ENCODE peak calls at places on chromosomes 5 and 9, in nine cellular contexts. A is dorsolateral prefrontal cortex, H is BJ, F is fibroblast of pulmonary artery, N is lower lobe of right lung, R is psoas muscle, M is cardiac muscle cell, C is astrocyte of the spinal cord, W is mammary epithelial cell. S is an unnamed sample.

GRCh38 chr5:115795700-115796099 is 20.8 kb downstream of the CDO1 start:
- DNase-seq in F (no peak), R (no peak), C (no peak), N (no peak), A (no peak), H (no peak), M (no peak), W (no peak), S (no peak)

GRCh38 chr5:108432024-108432423 is 50.1 kb upstream of the FBXL17 start:
- DNase-seq in N (no peak), R (no peak), H (peak), M (no peak), W (no peak), C (peak), F (peak), A (no peak), S (no peak)

GRCh38 chr9:74006935-74007334 is 490.2 kb upstream of the RORB start:
- DNase-seq in R (no peak), M (no peak), N (no peak), C (peak), W (no peak), F (peak), H (no peak), A (no peak), S (no peak)

GRCh38 chr9:71793386-71794105 is 25.2 kb upstream of the CEMIP2 start:
- DNase-seq in H (peak), M (peak), A (no peak), W (no peak), N (no peak), R (no peak), F (peak), C (peak), S (peak)

GRCh38 chr5:158820891-158821290 is 278.8 kb downstream of the EBF1 start:
- DNase-seq in H (no peak), C (no peak), A (no peak), F (no peak), W (no peak), N (no peak), R (no peak), M (no peak), S (no peak)

GRCh38 chr5:23523998-23524397 is 16.6 kb downstream of the PRDM9 start:
- DNase-seq in C (no peak), R (no peak), M (no peak), F (no peak), W (no peak), N (no peak), A (no peak), H (no peak), S (no peak)

GRCh38 chr9:117771162-117771561 is 67.0 kb downstream of the TLR4 start:
- DNase-seq in M (no peak), C (no peak), H (no peak), F (no peak), R (no peak), N (no peak), W (no peak), A (no peak), S (no peak)

GRCh38 chr9:6152824-6153223 is 62.8 kb upstream of the IL33 start:
- DNase-seq in C (no peak), F (no peak), N (no peak), R (no peak), A (no peak), W (no peak), H (no peak), M (no peak), S (no peak)

GRCh38 chr5:1899201-1899600 is 16.5 kb upstream of the IRX4 start:
- DNase-seq in M (no peak), N (peak), F (no peak), A (no peak), C (no peak), H (no peak), W (no peak), R (no peak), S (no peak)

GRCh38 chr5:156326718-156327259 is at the start of gene SGCD:
- DNase-seq in M (peak), H (peak), A (peak), C (peak), N (peak), R (peak), F (peak), W (no peak), S (peak)

GRCh38 chr5:103800728-103801127 is 238.1 kb upstream of the NUDT12 start:
- DNase-seq in W (peak), C (peak), M (no peak), H (no peak), A (no peak), F (peak), N (no peak), R (no peak), S (no peak)

DNA sequence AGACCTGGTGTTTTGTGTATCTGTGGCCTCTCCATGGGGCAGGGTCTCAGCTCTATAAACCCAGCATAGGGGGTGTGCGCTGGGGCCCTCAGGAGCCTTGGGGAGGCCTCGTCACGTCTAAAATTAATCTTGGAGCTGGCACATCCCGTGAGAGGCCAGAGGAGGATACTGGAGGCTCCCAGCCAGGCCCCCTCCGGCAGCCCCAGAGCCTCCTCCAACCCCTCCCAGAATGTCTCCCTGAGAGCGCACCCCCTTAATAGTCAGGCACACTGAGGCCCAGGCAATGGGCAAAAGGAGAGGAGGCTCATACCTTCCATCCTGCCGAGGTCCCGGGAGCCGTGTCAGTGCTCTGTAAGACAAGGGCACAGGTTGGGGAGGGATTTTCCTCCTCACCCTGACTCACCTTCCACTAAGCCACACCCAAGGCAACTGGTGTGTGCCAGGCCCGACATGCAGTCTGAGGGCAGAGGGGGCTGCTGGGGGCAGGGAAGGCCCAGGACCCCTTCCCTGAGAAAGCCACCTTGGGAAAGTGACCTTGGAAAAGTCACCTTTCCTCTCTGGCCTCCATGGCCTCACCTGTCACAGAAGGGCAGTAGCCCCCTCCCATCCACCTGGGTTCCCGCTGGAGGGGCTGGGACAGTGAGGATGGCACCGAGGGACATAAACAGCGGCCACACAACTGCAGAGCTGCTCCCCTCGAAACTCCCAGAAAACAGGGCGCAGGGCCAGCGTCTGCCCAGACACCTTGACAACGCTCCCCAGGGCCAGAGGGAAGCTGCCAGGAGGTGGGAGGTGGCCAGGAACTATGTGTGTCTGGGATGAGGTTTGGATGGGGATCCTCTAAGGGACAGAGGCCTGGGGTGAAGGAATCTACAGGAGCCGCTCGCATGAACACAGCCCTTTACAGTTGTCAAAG is 2.9 kb downstream of the AK1 start:
- DNase-seq in N (no peak), H (no peak), R (no peak), C (no peak), F (no peak), A (no peak), M (no peak), W (peak), S (no peak)
- H3K4me3 ChIP-seq in N (peak), H (no peak), R (peak), C (no peak), F (no peak), A (peak), M (no peak), W (no peak), S (no peak)

GRCh38 chr9:135818718-135819475 is 88.4 kb downstream of the CAMSAP1 start:
- DNase-seq in M (no peak), R (no peak), N (no peak), C (no peak), A (no peak), W (no peak), F (no peak), H (no peak), S (no peak)

GRCh38 chr9:135820661-135821060 is 86.7 kb downstream of the CAMSAP1 start:
- DNase-seq in N (no peak), H (no peak), W (no peak), C (no peak), M (no peak), F (no peak), A (no peak), R (no peak), S (no peak)

GRCh38 chr9:135817951-135818717 is 89.2 kb downstream of the CAMSAP1 start:
- DNase-seq in N (no peak), M (no peak), H (no peak), W (no peak), F (no peak), R (no peak), A (no peak), C (no peak), S (no peak)

GRCh38 chr9:135821116-135821515 is 86.2 kb downstream of the CAMSAP1 start:
- DNase-seq in W (no peak), A (no peak), C (no peak), R (no peak), F (no peak), H (no peak), M (no peak), N (no peak), S (no peak)

GRCh38 chr9:135819905-135820304 is 87.4 kb downstream of the CAMSAP1 start:
- DNase-seq in M (no peak), W (no peak), N (no peak), C (no peak), F (no peak), H (no peak), A (no peak), R (no peak), S (no peak)
- TF ChIP-seq CTCF in M (no peak), W (no peak), N (no peak), C (no peak), F (no peak), H (no peak), A (no peak), R (no peak), S (no peak)

GRCh38 chr5:126448720-126449119 is 25.5 kb downstream of the GRAMD2B start:
- DNase-seq in W (no peak), C (no peak), H (no peak), F (no peak), N (no peak), A (no peak), R (no peak), M (no peak), S (no peak)

GRCh38 chr5:126450388-126450787 is 27.2 kb downstream of the GRAMD2B start:
- DNase-seq in H (no peak), N (no peak), F (no peak), C (no peak), A (no peak), R (no peak), M (no peak), W (peak), S (no peak)

GRCh38 chr5:126450895-126451294 is 27.7 kb downstream of the GRAMD2B start:
- DNase-seq in C (no peak), R (no peak), M (no peak), W (no peak), A (no peak), F (no peak), N (no peak), H (no peak), S (no peak)

GRCh38 chr5:126452477-126452876 is 29.3 kb downstream of the GRAMD2B start:
- DNase-seq in C (no peak), W (no peak), F (no peak), R (no peak), H (no peak), A (no peak), N (no peak), M (no peak), S (no peak)

DNA sequence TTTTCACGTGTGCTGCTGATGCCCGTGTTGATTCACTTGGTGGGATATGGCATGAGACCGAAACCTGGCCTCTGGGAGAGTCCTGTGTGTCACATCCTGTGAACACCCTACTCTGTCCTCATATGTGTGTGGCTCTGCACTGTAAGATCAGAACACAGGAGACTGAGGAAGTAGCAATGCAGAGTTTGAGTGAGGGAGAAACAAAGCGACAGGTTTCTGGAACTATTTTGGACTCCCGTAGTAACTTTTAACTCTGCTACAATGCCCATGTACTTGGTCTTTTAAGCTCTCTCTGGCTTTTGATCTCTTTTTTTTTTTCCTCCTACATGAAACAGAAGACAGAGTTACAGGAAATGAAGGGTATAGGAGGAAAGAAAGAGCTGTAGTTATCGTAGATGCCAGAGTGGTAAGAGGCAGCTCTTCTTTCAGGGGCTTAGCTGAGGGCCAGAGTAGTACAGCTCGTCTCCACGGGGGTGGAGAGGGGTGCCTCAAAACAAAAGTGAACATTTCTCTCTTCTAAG is 26.6 kb downstream of the GRAMD2B start:
- DNase-seq in N (no peak), H (no peak), R (no peak), F (peak), A (no peak), W (peak), M (peak), C (peak), S (no peak)
- H3K4me3 ChIP-seq in N (no peak), H (no peak), R (no peak), F (no peak), A (peak), W (peak), M (no peak), C (no peak), S (no peak)

DNA sequence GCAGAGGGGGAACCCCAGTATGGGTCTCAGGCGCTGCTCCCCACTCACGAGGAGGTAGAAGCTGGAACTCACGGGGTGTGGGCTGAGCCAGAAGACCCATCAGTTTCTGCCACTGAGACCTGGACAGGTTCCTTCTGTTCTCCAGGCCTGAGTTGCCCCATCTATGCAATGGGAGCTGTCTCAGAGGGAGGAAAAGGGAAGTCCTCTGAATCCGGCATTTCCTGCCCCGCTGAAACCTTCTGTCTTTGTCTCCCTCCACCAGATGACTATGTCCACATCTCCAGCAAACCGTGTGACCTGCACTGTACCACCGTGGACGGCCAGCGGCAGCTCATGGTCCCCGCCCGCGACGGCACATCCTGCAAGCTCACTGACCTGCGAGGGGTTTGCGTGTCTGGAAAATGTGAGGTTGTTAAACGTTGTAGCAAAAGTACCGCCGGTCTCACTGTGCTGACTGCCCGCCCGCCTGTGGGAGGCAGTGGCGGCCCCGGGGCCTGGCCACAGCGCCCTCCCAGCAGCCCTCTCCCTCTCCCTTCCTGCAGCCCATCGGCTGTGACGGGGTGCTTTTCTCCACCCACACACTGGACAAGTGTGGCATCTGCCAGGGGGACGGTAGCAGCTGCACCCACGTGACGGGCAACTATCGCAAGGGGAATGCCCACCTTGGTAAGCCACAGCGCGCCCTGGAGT is 6.0 kb downstream of the ADAMTSL2 start:
- DNase-seq in R (no peak), H (no peak), F (no peak), M (no peak), A (no peak), N (no peak), C (no peak), W (no peak), S (no peak)
- TF ChIP-seq CTCF in R (no peak), H (no peak), F (no peak), M (no peak), A (no peak), N (no peak), C (no peak), W (no peak), S (no peak)

GRCh38 chr5:151200913-151201445 is 22.9 kb downstream of the CCDC69 start:
- DNase-seq in N (no peak), C (no peak), W (no peak), H (no peak), A (no peak), F (no peak), R (no peak), M (no peak), S (no peak)

GRCh38 chr5:151199581-151200185 is 24.2 kb downstream of the CCDC69 start:
- DNase-seq in H (no peak), F (no peak), R (no peak), C (no peak), W (no peak), A (no peak), M (no peak), N (no peak), S (no peak)

GRCh38 chr5:151196556-151197290 is 27.2 kb downstream of the CCDC69 start:
- DNase-seq in R (no peak), H (no peak), A (no peak), W (no peak), F (no peak), M (no peak), C (no peak), N (no peak), S (no peak)

GRCh38 chr5:151195622-151196021 is 28.3 kb downstream of the CCDC69 start:
- DNase-seq in N (peak), C (no peak), M (no peak), A (no peak), R (no peak), F (peak), W (no peak), H (peak), S (no peak)

GRCh38 chr5:151198861-151199260 is 25.0 kb downstream of the CCDC69 start:
- DNase-seq in H (no peak), M (no peak), W (no peak), R (no peak), F (no peak), A (no peak), C (no peak), N (no peak), S (no peak)
- H3K4me3 ChIP-seq in H (no peak), M (no peak), W (no peak), R (no peak), F (no peak), A (no peak), C (no peak), N (no peak), S (no peak)

GRCh38 chr9:91192785-91193657 is 168.7 kb downstream of the AUH start:
- DNase-seq in M (peak), C (peak), F (peak), W (peak), H (peak), A (peak), N (peak), R (peak), S (peak)
- TF ChIP-seq CTCF in M (peak), C (peak), F (no peak), W (no peak), H (peak), A (no peak), N (no peak), R (peak), S (peak)

GRCh38 chr5:98309785-98310566 is 463.5 kb upstream of the RGMB start:
- DNase-seq in H (peak), N (no peak), W (peak), R (no peak), A (no peak), C (peak), M (no peak), F (peak), S (peak)
- H3K4me3 ChIP-seq in H (peak), N (no peak), W (peak), R (no peak), A (peak), C (peak), M (no peak), F (peak), S (peak)

DNA sequence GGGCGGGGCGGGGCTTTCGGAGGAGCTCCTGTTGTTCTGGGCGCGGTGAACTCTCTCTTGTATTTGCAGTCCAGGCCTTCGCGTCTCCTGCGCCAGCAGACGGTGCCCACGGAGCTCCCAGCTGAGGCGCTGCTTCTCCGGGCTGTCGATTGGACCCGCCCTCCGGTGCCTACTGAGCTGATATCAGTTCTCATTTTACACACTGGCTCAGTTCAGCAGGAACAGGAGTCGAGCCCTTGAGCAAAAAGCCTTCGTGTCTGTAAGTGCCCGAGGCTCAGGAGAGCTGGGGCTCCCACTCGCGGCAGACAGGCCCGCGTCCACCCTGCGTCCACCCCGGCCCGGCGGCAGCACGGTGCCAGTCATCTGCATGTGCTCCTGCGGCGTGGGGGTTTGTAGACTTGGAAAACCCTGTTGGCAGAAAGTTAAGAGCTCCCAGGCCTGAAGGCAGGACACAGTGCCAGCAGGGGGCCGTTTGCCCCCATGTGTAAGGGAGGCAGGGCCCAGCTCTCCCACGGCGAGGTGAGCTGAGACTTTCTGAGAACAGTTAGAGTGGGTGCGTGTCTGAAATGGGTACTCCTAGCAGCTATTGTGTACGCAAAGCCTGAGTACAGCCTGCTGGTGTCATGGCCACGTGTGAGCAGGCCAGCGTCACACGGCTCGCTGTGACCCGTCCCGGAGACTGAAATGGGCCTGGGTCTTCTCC is 231.5 kb downstream of the FANCC start:
- DNase-seq in A (no peak), M (peak), F (no peak), W (no peak), H (no peak), R (no peak), N (no peak), C (no peak), S (no peak)
- TF ChIP-seq CTCF in A (no peak), M (no peak), F (no peak), W (no peak), H (no peak), R (no peak), N (no peak), C (no peak), S (no peak)

GRCh38 chr5:135491552-135492318 is 39.6 kb upstream of the TIFAB start:
- DNase-seq in A (no peak), H (no peak), C (no peak), M (peak), N (peak), F (no peak), R (no peak), W (peak), S (no peak)
- H3K4me3 ChIP-seq in A (no peak), H (no peak), C (no peak), M (no peak), N (no peak), F (no peak), R (no peak), W (no peak), S (no peak)